ENCODE peak calls at places on chromosomes 4 and X, in eight cellular contexts. I is left lung, R is fibroblast of mammary gland, Q is choroid plexus epithelial cell, K is fibroblast of the aortic adventitia, W is kidney epithelial cell, C is PC-3, O is Panc1. Z is an unnamed sample.

GRCh38 chrX:21658152-21658737 is at the start of gene KLHL34:
- DNase-seq in I (peak), R (no peak), Q (no peak), K (no peak), W (no peak), C (no peak), O (no peak), Z (no peak)

GRCh38 chrX:155888139-155888538 is 7.0 kb downstream of the VAMP7 start:
- DNase-seq in I (no peak), R (peak), Q (peak), K (peak), W (peak), C (peak), O (peak), Z (peak)

GRCh38 chr4:33512397-33512796 is 2731.9 kb downstream of the ARAP2 start:
- DNase-seq in I (no peak), R (no peak), Q (no peak), K (no peak), W (no peak), C (no peak), O (no peak), Z (no peak)

GRCh38 chr4:3250956-3251690 is 2.2 kb downstream of the MSANTD1 start:
- DNase-seq in I (peak), R (no peak), Q (peak), K (peak), W (peak), C (no peak), O (no peak), Z (no peak)

GRCh38 chrX:40544343-40545250 is 36.2 kb upstream of the ATP6AP2 start:
- DNase-seq in I (no peak), R (peak), Q (peak), K (peak), W (no peak), C (peak), O (no peak), Z (peak)

GRCh38 chr4:142777045-142777743 is 68.9 kb downstream of the INPP4B start:
- DNase-seq in I (no peak), R (peak), Q (no peak), K (no peak), W (no peak), C (no peak), O (no peak), Z (no peak)

GRCh38 chr4:30727409-30727808 is 7.2 kb downstream of the PCDH7 start:
- DNase-seq in I (no peak), R (no peak), Q (no peak), K (peak), W (no peak), C (no peak), O (no peak), Z (no peak)

GRCh38 chr4:111475001-111475400 is 670.3 kb upstream of the FAM241A start:
- DNase-seq in I (no peak), R (peak), Q (peak), K (peak), W (no peak), C (peak), O (no peak), Z (peak)

GRCh38 chr4:54165438-54165837 is 63.7 kb upstream of the PDGFRA start:
- DNase-seq in I (no peak), R (peak), Q (peak), K (peak), W (peak), C (peak), O (peak), Z (peak)

GRCh38 chr4:133147922-133148689 is 988 bp upstream of the PCDH10 start:
- DNase-seq in I (peak), R (peak), Q (peak), K (no peak), W (no peak), C (peak), O (no peak), Z (peak)

GRCh38 chr4:9919047-9919446 is 102.2 kb downstream of the SLC2A9 start:
- DNase-seq in I (no peak), R (no peak), Q (no peak), K (no peak), W (no peak), C (no peak), O (no peak), Z (no peak)

GRCh38 chrX:18410038-18410437 is 15.4 kb upstream of the CDKL5 start:
- DNase-seq in I (no peak), R (peak), Q (peak), K (peak), W (no peak), C (peak), O (no peak), Z (peak)

GRCh38 chrX:27336466-27337091 is 126.6 kb downstream of the PPP4R3C start:
- DNase-seq in I (no peak), R (peak), Q (peak), K (peak), W (no peak), C (peak), O (peak), Z (peak)

GRCh38 chr4:159401791-159402380 is 299.0 kb downstream of the RAPGEF2 start:
- DNase-seq in I (no peak), R (peak), Q (peak), K (peak), W (peak), C (peak), O (no peak), Z (peak)

GRCh38 chr4:14130551-14130950 is 503.0 kb upstream of the BOD1L1 start:
- DNase-seq in I (no peak), R (no peak), Q (peak), K (peak), W (no peak), C (no peak), O (no peak), Z (peak)

GRCh38 chr4:101981756-101982155 is 191.2 kb downstream of the BANK1 start:
- DNase-seq in I (no peak), R (no peak), Q (no peak), K (no peak), W (peak), C (peak), O (no peak), Z (no peak)

GRCh38 chr4:85701881-85702321 is 227.0 kb downstream of the ARHGAP24 start:
- DNase-seq in I (no peak), R (peak), Q (no peak), K (no peak), W (no peak), C (no peak), O (no peak), Z (no peak)

GRCh38 chrX:138020941-138021340 is 455.0 kb downstream of the ZIC3 start:
- DNase-seq in I (no peak), R (no peak), Q (no peak), K (no peak), W (no peak), C (no peak), O (no peak), Z (no peak)

GRCh38 chr4:87975466-87975865 is at the start of gene SPP1:
- DNase-seq in I (peak), R (peak), Q (peak), K (peak), W (peak), C (no peak), O (no peak), Z (peak)

GRCh38 chr4:86848136-86848535 is 1.0 kb downstream of the SLC10A6 start:
- DNase-seq in I (no peak), R (no peak), Q (no peak), K (no peak), W (no peak), C (no peak), O (no peak), Z (no peak)

GRCh38 chrX:79065696-79066095 is 78.8 kb upstream of the GPR174 start:
- DNase-seq in I (no peak), R (no peak), Q (no peak), K (no peak), W (no peak), C (no peak), O (no peak), Z (no peak)

GRCh38 chrX:122582280-122582679 is 601.8 kb upstream of the GRIA3 start:
- DNase-seq in I (no peak), R (peak), Q (no peak), K (no peak), W (no peak), C (peak), O (no peak), Z (no peak)
- TF ChIP-seq CTCF in I (no peak), R (no peak), Q (no peak), K (no peak), W (no peak), C (no peak), O (no peak), Z (no peak)

GRCh38 chr4:1768367-1769034 is 24.6 kb upstream of the FGFR3 start:
- DNase-seq in I (no peak), R (no peak), Q (no peak), K (no peak), W (no peak), C (no peak), O (no peak), Z (no peak)

GRCh38 chr4:1767058-1767769 is 25.9 kb upstream of the FGFR3 start:
- DNase-seq in I (no peak), R (peak), Q (no peak), K (peak), W (no peak), C (no peak), O (no peak), Z (peak)

GRCh38 chr4:1766336-1767057 is 26.6 kb upstream of the FGFR3 start:
- DNase-seq in I (no peak), R (no peak), Q (no peak), K (no peak), W (no peak), C (no peak), O (no peak), Z (no peak)

GRCh38 chr4:1769692-1770091 is 23.4 kb upstream of the FGFR3 start:
- DNase-seq in I (no peak), R (no peak), Q (no peak), K (no peak), W (no peak), C (no peak), O (no peak), Z (no peak)

DNA sequence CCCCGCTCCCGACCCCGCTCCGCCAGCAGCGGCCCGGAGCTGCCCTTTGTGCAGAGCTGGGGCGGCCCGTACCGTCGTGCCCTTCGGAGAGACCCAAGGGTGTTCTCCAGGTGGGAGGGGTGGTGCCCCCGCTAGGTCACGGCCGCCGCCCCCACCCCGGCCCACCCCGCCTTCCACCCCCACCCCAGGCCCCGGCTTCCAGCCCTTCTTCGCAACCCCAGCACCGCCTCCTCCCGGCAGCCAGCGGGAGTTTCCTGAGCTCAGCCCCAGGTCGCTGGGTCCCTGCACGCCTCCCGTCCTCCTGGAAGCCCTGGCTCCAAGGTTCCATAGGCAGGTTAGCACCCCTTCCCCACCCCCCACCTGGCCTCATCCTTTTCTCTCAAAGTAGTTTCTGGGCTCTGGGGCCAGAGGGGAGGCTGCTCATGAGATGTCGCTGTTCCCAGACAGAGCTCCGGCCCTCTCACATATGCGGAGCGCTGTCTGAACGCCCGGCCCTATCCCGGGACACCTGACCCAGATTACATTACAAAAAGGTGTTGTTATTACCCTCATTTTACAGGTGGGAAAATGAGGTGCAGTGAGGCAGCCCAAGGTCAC is 25.2 kb upstream of the FGFR3 start:
- DNase-seq in I (no peak), R (peak), Q (peak), K (peak), W (no peak), C (no peak), O (no peak), Z (peak)
- H3K4me3 ChIP-seq in I (peak), R (peak), Q (peak), K (peak), W (peak), C (no peak), O (peak), Z (peak)

DNA sequence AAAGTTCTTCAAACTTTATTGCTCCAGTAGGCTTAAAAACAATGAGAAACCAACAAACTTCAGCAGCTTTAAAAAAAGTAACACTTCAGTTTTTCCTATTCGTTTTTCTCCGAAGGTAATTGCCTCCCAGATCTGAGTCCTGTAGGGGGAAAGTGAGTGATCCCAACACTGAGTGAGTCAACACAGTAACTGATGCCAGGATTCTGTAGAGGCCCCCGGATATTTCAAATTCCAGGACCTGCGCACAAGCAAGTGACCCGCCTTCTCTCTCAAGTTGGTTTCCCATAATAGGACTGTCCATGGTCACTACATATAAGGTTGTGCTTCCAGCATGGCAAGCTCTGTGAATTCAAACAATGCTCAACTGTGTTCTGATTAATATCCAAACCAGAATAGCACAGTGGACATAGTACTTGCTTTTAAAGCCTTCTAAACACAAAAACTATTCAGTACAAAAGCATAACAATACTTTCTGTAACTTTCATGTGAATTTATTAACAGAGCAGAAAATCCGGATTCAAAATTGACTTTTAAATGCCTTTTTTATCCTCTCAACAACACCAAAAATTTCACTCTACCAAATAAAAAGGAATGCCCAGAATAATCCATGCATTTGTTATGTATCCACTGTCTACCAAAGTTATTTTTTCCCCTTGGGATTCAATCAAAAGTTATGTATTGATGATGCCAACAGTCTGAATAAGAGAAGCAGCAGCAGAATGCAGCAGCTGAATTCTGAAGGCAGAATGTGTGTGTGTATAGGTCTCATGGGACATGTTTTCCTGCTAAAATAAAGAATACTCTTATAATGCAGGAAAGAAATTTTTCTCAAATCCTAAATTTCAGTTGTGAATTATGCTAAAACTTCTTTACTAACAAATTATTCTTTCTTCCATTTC is at the start of gene DMD:
- DNase-seq in I (no peak), R (peak), Q (peak), K (peak), W (peak), C (no peak), O (no peak), Z (peak)
- TF ChIP-seq CTCF in I (no peak), R (peak), Q (peak), K (no peak), W (no peak), C (no peak), O (no peak), Z (no peak)

DNA sequence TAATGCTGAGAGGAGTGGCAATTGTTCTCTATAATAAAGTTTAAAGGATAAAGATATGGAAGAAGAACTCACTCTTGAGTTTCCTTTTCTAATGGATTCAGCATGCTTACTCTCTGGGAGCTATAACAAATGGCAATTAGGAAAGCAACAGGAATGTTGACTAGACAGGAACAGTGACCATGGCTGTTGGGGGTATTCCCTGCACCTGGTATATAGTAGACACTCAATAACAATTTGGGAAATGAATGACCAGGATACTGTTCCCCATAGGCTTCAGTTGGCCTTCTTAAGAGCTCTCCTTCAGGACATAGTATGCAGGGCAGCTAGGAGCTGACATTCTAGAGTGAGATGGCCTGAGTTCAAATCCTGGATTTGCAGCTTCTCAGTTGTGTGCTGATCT is 1.8 kb downstream of the LIMCH1 start:
- DNase-seq in I (no peak), R (no peak), Q (no peak), K (no peak), W (no peak), C (no peak), O (no peak), Z (no peak)
- H3K4me3 ChIP-seq in I (no peak), R (no peak), Q (no peak), K (no peak), W (no peak), C (peak), O (no peak), Z (no peak)

DNA sequence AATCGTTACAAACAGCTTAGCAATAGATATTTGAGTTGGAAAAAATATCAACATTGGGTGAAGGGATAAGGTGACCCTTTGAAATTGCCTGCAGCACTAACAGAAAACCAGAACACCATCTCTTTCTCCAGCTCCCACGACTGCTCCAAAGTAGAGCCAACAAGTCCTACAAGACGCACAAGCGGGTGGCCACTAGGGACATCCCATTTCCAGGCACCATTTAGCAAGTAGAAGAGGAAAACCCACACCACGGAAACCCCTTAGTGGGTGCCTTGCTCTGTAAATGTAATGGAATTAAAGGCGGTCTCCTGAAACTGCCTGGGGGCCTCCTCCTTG is 1.9 kb downstream of the ARHGAP6 start:
- DNase-seq in I (no peak), R (no peak), Q (no peak), K (peak), W (no peak), C (no peak), O (no peak), Z (no peak)
- TF ChIP-seq CTCF in I (no peak), R (no peak), Q (no peak), K (peak), W (peak), C (no peak), O (no peak), Z (no peak)

GRCh38 chrX:150254909-150255308 is 108.2 kb upstream of the MAMLD1 start:
- DNase-seq in I (no peak), R (no peak), Q (no peak), K (no peak), W (no peak), C (no peak), O (no peak), Z (no peak)
- H3K4me3 ChIP-seq in I (no peak), R (no peak), Q (no peak), K (no peak), W (no peak), C (no peak), O (no peak), Z (no peak)

DNA sequence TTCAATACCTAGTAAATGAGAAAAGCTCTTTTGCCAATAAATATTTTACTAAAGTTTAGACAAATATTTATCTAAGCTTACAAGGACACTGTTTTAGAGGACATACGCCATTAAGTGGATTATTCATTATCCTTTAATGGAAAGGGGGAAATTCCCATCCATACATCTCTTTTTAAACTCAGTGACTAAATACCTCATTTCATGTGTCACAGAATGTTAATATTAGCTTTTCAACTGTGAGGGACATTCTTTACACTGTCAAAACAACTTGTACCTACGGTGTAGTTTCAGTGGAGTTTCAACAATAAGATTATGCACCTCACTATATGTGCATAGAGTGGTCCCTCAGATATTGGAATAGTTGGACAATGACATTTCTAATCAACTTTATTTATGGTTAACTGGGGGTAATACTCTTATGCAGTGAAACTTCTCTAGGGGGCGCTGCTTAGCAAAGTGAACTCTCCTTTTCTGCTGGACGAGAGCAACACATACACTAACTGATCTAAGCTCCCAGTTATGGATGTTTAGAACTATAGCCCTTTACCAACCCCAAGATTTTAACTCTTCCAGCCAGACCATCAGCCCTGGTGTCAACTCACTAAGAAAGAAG is 9.7 kb downstream of the HS6ST2 start:
- DNase-seq in I (no peak), R (no peak), Q (no peak), K (no peak), W (no peak), C (peak), O (no peak), Z (no peak)
- TF ChIP-seq CTCF in I (no peak), R (peak), Q (peak), K (no peak), W (peak), C (peak), O (peak), Z (no peak)

Z was measured in fibroblast of pulmonary artery.